ENCODE peak calls at places on chromosomes 4 and X, in eight cellular contexts. W, I, Z, G, L, D, M and R are unnamed samples.

GRCh38 chrX:97260679-97261078 is 377.0 kb downstream of the RPA4 start:
- DNase-seq in D (peak; percentile 4), I (no peak), G (no peak), W (no peak), Z (no peak), M (no peak), L (no peak), R (no peak)

GRCh38 chr4:183797041-183797444 is 108.1 kb upstream of the STOX2 start:
- DNase-seq in D (peak; percentile 5), L (peak; percentile 58), G (no peak), Z (no peak), I (no peak), W (no peak), M (no peak), R (no peak)

GRCh38 chrX:41180194-41180902 is 95.1 kb downstream of the USP9X start:
- DNase-seq in W (peak; percentile 71), I (peak; percentile 72), G (peak; percentile 6), M (peak; percentile 0), Z (peak; percentile 58), D (peak; percentile 19), L (peak; percentile 40), R (peak; percentile 23)

GRCh38 chr4:83285022-83285387 is 407 bp upstream of the COQ2 start:
- DNase-seq in I (peak; percentile 81), D (peak; percentile 43), G (no peak), L (peak; percentile 14), Z (peak; percentile 47), W (peak; percentile 73), M (no peak), R (no peak)

GRCh38 chrX:139429913-139430312 is 100.6 kb upstream of the F9 start:
- DNase-seq in Z (peak; percentile 9), G (no peak), I (no peak), M (no peak), L (peak; percentile 25), D (no peak), W (no peak), R (no peak)

GRCh38 chrX:20531667-20532066 is 265.0 kb upstream of the RPS6KA3 start:
- DNase-seq in D (no peak), M (no peak), W (peak; percentile 45), I (no peak), Z (no peak), L (no peak), G (no peak), R (no peak)

GRCh38 chr4:111136438-111136837 is 513.6 kb upstream of the PITX2 start:
- DNase-seq in D (no peak), L (no peak), I (no peak), M (no peak), Z (no peak), W (peak; percentile 4), G (no peak), R (no peak)

GRCh38 chrX:134338527-134338926 is 101.5 kb downstream of the CCDC160 start:
- DNase-seq in L (no peak), G (no peak), D (no peak), W (no peak), M (no peak), I (peak; percentile 77), Z (no peak), R (no peak)